ENCODE peak calls at places on chromosomes 6 and 20, in eight cellular contexts. K, Z, Y, N, U, X, L and M are unnamed samples.
A peak's percentile ranks its signal among the peaks of the same experiment; 100 is the strongest.

GRCh38 chr20:35117148-35117547 is 24.5 kb upstream of the TRPC4AP start:
- DNase-seq in Z (no peak), Y (no peak), X (no peak), L (no peak), N (peak; percentile 74), U (no peak), K (no peak), M (no peak)

GRCh38 chr6:141164042-141164748 is 968.5 kb upstream of the GJE1 start:
- DNase-seq in Y (no peak), X (no peak), L (no peak), N (peak; percentile 42), Z (no peak), U (no peak), K (no peak), M (no peak)

GRCh38 chr6:74671558-74672025 is 534.3 kb downstream of the COL12A1 start:
- DNase-seq in N (peak; percentile 91), X (no peak), L (no peak), Z (no peak), K (no peak), Y (no peak), U (no peak), M (no peak)

GRCh38 chr20:6053776-6054688 is at the start of gene LRRN4:
- DNase-seq in N (peak; percentile 26), L (no peak), Z (no peak), X (no peak), U (no peak), K (no peak), Y (peak; percentile 79), M (no peak)

GRCh38 chr6:14880052-14880451 is 365.8 kb upstream of the JARID2 start:
- DNase-seq in X (no peak), Y (no peak), L (no peak), U (no peak), K (no peak), Z (no peak), N (no peak), M (no peak)

GRCh38 chr6:145044606-145045275 is 690.6 kb downstream of the EPM2A start:
- DNase-seq in N (peak; percentile 87), U (no peak), Z (no peak), Y (no peak), X (no peak), L (no peak), K (no peak), M (no peak)

GRCh38 chr20:48823960-48824497 is 3.8 kb downstream of the PREX1 start:
- DNase-seq in Y (no peak), L (no peak), X (no peak), Z (no peak), K (no peak), U (no peak), N (peak; percentile 65), M (no peak)

GRCh38 chr6:123768939-123769338 is 34.7 kb upstream of the NKAIN2 start:
- DNase-seq in K (no peak), L (no peak), U (no peak), Y (no peak), Z (no peak), N (no peak), X (no peak), M (no peak)

GRCh38 chr20:56689318-56689717 is 60.2 kb downstream of the TFAP2C start:
- DNase-seq in Y (no peak), L (no peak), X (no peak), Z (no peak), U (no peak), N (no peak), K (peak; percentile 87), M (no peak)

GRCh38 chr6:56361812-56362211 is 114.4 kb upstream of the COL21A1 start:
- DNase-seq in Z (no peak), U (no peak), L (no peak), N (no peak), K (no peak), X (no peak), Y (no peak), M (no peak)
- TF ChIP-seq POLR2A in Z (no peak), U (no peak), L (no peak), N (no peak), K (no peak), X (no peak), Y (no peak), M (no peak)

GRCh38 chr20:25390538-25391528 is at the start of gene ABHD12:
- DNase-seq in Y (peak; percentile 99), N (peak; percentile 95), X (peak; percentile 63), L (peak; percentile 93), K (peak; percentile 95), U (peak; percentile 98), Z (peak; percentile 95), M (no peak)
- TF ChIP-seq POLR2A in Y (no peak), N (peak; percentile 96), X (peak; percentile 80), L (peak; percentile 51), K (no peak), U (peak; percentile 70), Z (peak; percentile 55), M (no peak)

DNA sequence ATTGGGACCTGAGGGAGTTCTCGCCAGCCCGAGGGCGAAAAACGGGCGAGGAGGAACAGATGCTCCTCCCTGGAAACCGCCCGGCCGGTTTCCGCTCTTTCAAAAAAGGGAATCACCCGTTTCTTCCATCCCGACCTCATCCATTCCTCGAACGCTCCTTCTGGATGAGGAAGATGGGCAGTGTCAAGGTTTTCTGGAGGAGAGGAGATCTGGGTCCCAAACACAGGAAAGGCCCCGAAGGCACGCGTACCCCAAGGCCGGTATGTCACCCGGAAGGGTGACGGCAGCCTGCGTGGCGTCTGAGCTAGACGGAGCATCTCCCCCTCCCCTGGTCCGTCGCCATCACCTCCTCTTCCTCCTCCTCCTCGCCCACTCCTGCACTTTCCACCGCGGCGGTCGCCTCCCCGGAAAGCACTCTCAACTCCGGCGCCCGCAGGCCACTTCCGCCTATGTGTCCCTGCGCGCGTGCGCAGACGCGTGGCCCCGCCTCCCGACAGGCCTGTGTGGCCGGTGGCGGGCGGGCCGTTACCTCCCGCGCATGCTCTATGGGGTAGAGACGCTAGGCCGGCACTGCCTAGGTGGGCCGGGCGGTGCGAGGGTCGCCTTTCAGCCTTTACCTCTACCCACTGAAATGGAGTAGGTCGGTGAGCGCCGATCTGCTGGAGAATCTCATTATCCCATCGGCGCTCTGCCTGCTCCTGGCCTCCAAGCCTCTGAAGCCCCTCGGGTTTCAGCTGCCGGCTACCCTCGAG is at the start of gene SLC35B3:
- DNase-seq in N (peak; percentile 88), Y (peak; percentile 98), U (peak; percentile 97), X (peak; percentile 71), L (peak; percentile 92), K (peak; percentile 91), Z (peak; percentile 95), M (peak; percentile 91)
- TF ChIP-seq POLR2A in N (peak; percentile 89), Y (no peak), U (peak; percentile 86), X (peak; percentile 88), L (peak; percentile 71), K (peak; percentile 72), Z (peak; percentile 72), M (no peak)

GRCh38 chr20:45791668-45792512 is at the start of the genes DNTTIP1 and WFDC3:
- DNase-seq in N (peak; percentile 85), K (peak; percentile 84), Y (peak; percentile 98), L (peak; percentile 79), U (peak; percentile 97), Z (peak; percentile 92), X (peak; percentile 43), M (no peak)
- TF ChIP-seq POLR2A in N (peak; percentile 81), K (peak; percentile 56), Y (no peak), L (no peak), U (peak; percentile 65), Z (peak; percentile 20), X (peak; percentile 76), M (no peak)

GRCh38 chr6:158086054-158086705 is 81.9 kb downstream of the SERAC1 start:
- DNase-seq in Z (no peak), L (no peak), X (no peak), K (no peak), U (no peak), Y (no peak), N (peak; percentile 64), M (no peak)
- TF ChIP-seq POLR2A in Z (no peak), L (no peak), X (no peak), K (no peak), U (no peak), Y (no peak), N (no peak), M (no peak)